ENCODE peak calls at places on chromosomes 13 and 19, in six cellular contexts. R, Y, N, S, Q and P are unnamed samples.

GRCh38 chr13:73939071-73939380 is 195.2 kb downstream of the KLF12 start:
- DNase-seq in R (no peak), Y (no peak), N (no peak), S (no peak), Q (no peak), P (no peak)

GRCh38 chr13:100491164-100491847 is 97.3 kb downstream of the GGACT start:
- DNase-seq in R (no peak), Y (no peak), N (no peak), S (no peak), Q (no peak), P (no peak)

GRCh38 chr13:27329210-27329609 is 58.6 kb downstream of the RASL11A start:
- DNase-seq in R (no peak), Y (no peak), N (no peak), S (no peak), Q (no peak), P (no peak)

GRCh38 chr13:70394149-70394548 is 285.9 kb upstream of the KLHL1 start:
- DNase-seq in R (no peak), Y (no peak), N (no peak), S (no peak), Q (no peak), P (no peak)

GRCh38 chr13:40476175-40476958 is 190.1 kb downstream of the FOXO1 start:
- DNase-seq in R (no peak), Y (no peak), N (no peak), S (no peak), Q (no peak), P (no peak)

GRCh38 chr19:7789447-7789846 is 26.4 kb downstream of the CLEC4M start:
- DNase-seq in R (no peak), Y (no peak), N (no peak), S (no peak), Q (peak; percentile 89), P (no peak)

GRCh38 chr13:47216176-47216822 is 319.4 kb upstream of the HTR2A start:
- DNase-seq in R (no peak), Y (no peak), N (no peak), S (no peak), Q (no peak), P (no peak)

GRCh38 chr19:11204076-11204602 is 6.8 kb upstream of the KANK2 start:
- DNase-seq in R (no peak), Y (no peak), N (no peak), S (no peak), Q (no peak), P (no peak)

GRCh38 chr13:110425444-110425780 is 118.3 kb downstream of the COL4A2 start:
- DNase-seq in R (no peak), Y (no peak), N (no peak), S (no peak), Q (no peak), P (no peak)

GRCh38 chr19:7562646-7563393 is 27.3 kb downstream of the PNPLA6 start:
- DNase-seq in R (no peak), Y (no peak), N (peak; percentile 36), S (no peak), Q (peak; percentile 75), P (no peak)

GRCh38 chr19:7535035-7535992 is at the start of gene PNPLA6:
- DNase-seq in R (peak; percentile 97), Y (peak; percentile 95), N (peak; percentile 98), S (peak; percentile 94), Q (peak; percentile 96), P (peak; percentile 97)

GRCh38 chr19:54439174-54439851 is 9.7 kb upstream of the LENG8 start:
- DNase-seq in R (no peak), Y (peak; percentile 84), N (peak; percentile 77), S (no peak), Q (peak; percentile 78), P (peak; percentile 50)

GRCh38 chr19:33418461-33418860 is 45.0 kb downstream of the CEBPG start:
- DNase-seq in R (no peak), Y (no peak), N (no peak), S (no peak), Q (no peak), P (no peak)

GRCh38 chr13:113495494-113496251 is 5.2 kb upstream of the DCUN1D2 start:
- DNase-seq in R (no peak), Y (no peak), N (no peak), S (no peak), Q (no peak), P (no peak)

GRCh38 chr13:113491982-113492381 is 1.5 kb upstream of the DCUN1D2 start:
- DNase-seq in R (no peak), Y (no peak), N (no peak), S (no peak), Q (no peak), P (no peak)

GRCh38 chr13:113490496-113491417 is at the start of gene DCUN1D2:
- DNase-seq in R (peak; percentile 96), Y (peak; percentile 90), N (peak; percentile 94), S (peak; percentile 84), Q (peak; percentile 94), P (peak; percentile 91)

GRCh38 chr13:113491418-113491883 is 940 bp upstream of the DCUN1D2 start:
- DNase-seq in R (no peak), Y (no peak), N (peak; percentile 60), S (no peak), Q (peak; percentile 70), P (peak; percentile 78)

DNA sequence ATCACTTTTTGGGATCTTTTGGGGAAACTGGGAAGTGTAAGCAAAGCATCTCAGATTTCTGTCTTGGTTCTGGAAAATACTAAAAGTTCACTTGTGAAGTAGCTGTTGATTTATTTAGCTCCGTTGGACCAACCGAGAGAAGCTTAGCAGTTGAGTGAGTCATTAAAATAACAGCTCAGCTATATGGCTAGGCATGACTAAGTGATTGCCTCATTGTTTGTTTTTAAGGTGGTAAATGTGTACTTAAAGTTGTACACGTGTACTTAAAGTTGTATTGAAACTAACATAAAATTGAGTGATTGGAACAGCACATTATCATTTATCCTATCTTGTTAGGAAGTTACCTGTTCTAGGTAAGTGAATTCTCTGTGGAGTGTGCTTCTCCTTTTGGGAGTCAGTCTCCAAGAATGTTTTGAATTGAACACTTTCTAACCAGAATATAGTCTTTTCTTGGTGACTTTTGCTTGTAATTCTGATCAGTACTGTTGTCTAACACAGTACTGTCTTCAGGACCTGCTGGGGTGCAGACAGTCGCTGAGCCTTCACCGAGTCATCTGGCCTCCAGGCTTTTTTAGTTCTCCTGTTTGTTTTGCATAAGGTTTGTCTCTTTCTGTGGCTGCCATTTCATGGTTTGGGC is 2.9 kb upstream of the DCUN1D2 start:
- DNase-seq in R (no peak), Y (no peak), N (no peak), S (no peak), Q (no peak), P (peak; percentile 70)
- TF ChIP-seq POLR2A in R (no peak), Y (no peak), N (no peak), S (no peak), Q (no peak), P (peak; percentile 18)

GRCh38 chr19:37719111-37719926 is at the start of gene ZNF607:
- DNase-seq in R (peak; percentile 92), Y (peak; percentile 92), N (peak; percentile 93), S (peak; percentile 86), Q (peak; percentile 96), P (peak; percentile 94)
- TF ChIP-seq POLR2A in R (peak; percentile 46), Y (no peak), N (no peak), S (peak; percentile 48), Q (peak; percentile 64), P (peak; percentile 42)

GRCh38 chr19:47704656-47705055 is 8.6 kb upstream of the EHD2 start:
- DNase-seq in R (no peak), Y (no peak), N (no peak), S (no peak), Q (no peak), P (no peak)

GRCh38 chr19:47711652-47712239 is 1.5 kb upstream of the EHD2 start:
- DNase-seq in R (no peak), Y (no peak), N (no peak), S (no peak), Q (no peak), P (no peak)

GRCh38 chr19:47704024-47704423 is 9.2 kb upstream of the EHD2 start:
- DNase-seq in R (no peak), Y (no peak), N (no peak), S (no peak), Q (no peak), P (no peak)

GRCh38 chr19:47703301-47703700 is 9.9 kb upstream of the EHD2 start:
- DNase-seq in R (no peak), Y (no peak), N (no peak), S (no peak), Q (no peak), P (no peak)

DNA sequence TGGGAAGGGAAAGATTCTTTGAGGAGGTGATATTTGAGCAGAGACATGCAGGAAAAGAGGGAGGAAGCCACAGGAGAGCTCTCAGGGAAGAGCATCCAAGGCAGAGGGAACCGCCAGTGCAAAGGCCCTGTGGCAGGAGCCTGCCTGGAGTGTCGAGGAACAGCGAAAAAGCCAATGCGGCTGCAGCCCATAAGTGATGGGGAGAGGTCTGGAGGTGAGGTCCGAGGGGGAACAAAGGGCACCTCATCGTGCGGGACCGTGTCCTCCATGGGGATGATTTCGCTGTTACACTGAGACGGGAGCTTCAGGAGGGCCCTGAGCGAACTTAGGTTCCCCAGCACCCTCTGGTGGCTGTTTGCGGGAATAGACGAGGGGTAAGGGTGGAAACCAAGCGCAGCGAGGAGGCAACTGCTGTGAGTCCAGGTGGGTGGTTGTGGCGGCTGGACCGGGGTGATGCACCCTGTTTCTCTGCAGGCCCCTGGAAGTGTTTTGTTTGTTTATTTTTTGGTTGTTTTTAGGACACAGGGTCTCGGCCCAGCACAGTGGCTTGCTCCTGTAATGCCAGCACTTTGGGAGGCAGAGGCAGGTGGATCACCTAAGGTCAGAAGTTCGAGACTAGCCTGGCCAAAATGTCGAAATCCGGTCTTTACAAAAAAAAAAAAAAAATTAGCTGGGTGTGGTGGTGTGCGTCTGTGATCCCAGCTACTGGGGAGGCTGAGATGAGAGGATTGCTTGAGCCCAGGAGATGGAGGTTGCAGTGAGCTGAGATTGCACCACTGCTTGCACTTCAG is 5.9 kb upstream of the EHD2 start:
- DNase-seq in R (peak; percentile 63), Y (peak; percentile 80), N (peak; percentile 75), S (peak; percentile 56), Q (peak; percentile 94), P (peak; percentile 75)
- TF ChIP-seq POLR2A in R (no peak), Y (no peak), N (no peak), S (no peak), Q (no peak), P (no peak)

GRCh38 chr19:35043906-35044305 is 2.4 kb downstream of the HPN start:
- DNase-seq in R (no peak), Y (no peak), N (no peak), S (no peak), Q (no peak), P (no peak)
- TF ChIP-seq POLR2A in R (no peak), Y (no peak), N (no peak), S (no peak), Q (no peak), P (no peak)

GRCh38 chr19:1027953-1028902 is 1.8 kb downstream of the CNN2 start:
- DNase-seq in R (peak; percentile 76), Y (peak; percentile 78), N (peak; percentile 66), S (peak; percentile 80), Q (peak; percentile 77), P (peak; percentile 52)
- TF ChIP-seq POLR2A in R (peak; percentile 14), Y (no peak), N (no peak), S (no peak), Q (peak; percentile 74), P (no peak)

DNA sequence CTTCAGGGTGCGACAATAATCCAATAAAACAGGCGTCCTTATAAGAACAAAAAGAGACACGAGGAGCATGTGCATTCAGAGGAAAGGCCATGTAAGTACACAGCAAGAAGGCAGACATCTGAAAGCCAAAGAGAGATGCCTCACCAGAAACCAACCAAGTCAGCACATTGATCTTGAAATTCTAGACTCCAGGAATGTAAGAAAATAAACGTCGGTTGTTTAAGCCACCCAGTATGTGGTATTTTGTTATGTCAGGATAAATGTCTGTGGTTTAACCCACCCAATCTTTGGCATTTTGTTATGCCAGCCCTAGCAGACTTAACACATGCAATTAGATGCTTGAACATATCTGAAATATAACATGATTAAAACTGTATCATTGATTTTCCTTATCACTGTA is 452.0 kb downstream of the SLITRK6 start:
- DNase-seq in R (no peak), Y (no peak), N (no peak), S (no peak), Q (no peak), P (no peak)
- TF ChIP-seq POLR2A in R (no peak), Y (no peak), N (no peak), S (no peak), Q (no peak), P (no peak)